ENCODE peak calls at places on chromosomes 1 and 21, in five cellular contexts. One of them, this sample, is unnamed.

GRCh38 chr1:166840309-166841302 is 1.3 kb downstream of the POGK start:
- DNase-seq in K562: peak
- DNase-seq in HCT116: no peak
- DNase-seq in endothelial cell of umbilical vein: peak
- DNase-seq in GM23338: no peak
- DNase-seq in this sample: no peak

GRCh38 chr1:173868266-173869107 is at the start of gene ZBTB37:
- DNase-seq in K562: peak
- DNase-seq in HCT116: peak
- DNase-seq in endothelial cell of umbilical vein: peak
- DNase-seq in GM23338: peak
- DNase-seq in this sample: no peak

GRCh38 chr1:31376374-31377134 is 3.7 kb upstream of the FABP3 start:
- DNase-seq in K562: peak
- DNase-seq in HCT116: no peak
- DNase-seq in endothelial cell of umbilical vein: peak
- DNase-seq in GM23338: peak
- DNase-seq in this sample: no peak

GRCh38 chr1:158285756-158286241 is 3.9 kb upstream of the CD1C start:
- DNase-seq in K562: no peak
- DNase-seq in HCT116: no peak
- DNase-seq in endothelial cell of umbilical vein: peak
- DNase-seq in GM23338: no peak
- DNase-seq in this sample: no peak

GRCh38 chr1:222798111-222798510 is 16.7 kb upstream of the DISP1 start:
- DNase-seq in K562: no peak
- DNase-seq in HCT116: no peak
- DNase-seq in endothelial cell of umbilical vein: peak
- DNase-seq in GM23338: no peak
- DNase-seq in this sample: no peak

GRCh38 chr1:91948501-91949355 is 473 bp upstream of the BRDT start:
- DNase-seq in K562: no peak
- DNase-seq in HCT116: no peak
- DNase-seq in endothelial cell of umbilical vein: no peak
- DNase-seq in GM23338: peak
- DNase-seq in this sample: no peak

GRCh38 chr1:98110674-98111073 is 189.8 kb upstream of the DPYD start:
- DNase-seq in K562: no peak
- DNase-seq in HCT116: no peak
- DNase-seq in endothelial cell of umbilical vein: no peak
- DNase-seq in GM23338: no peak
- DNase-seq in this sample: no peak

GRCh38 chr21:33075128-33075527 is 5.2 kb downstream of the OLIG1 start:
- DNase-seq in K562: no peak
- DNase-seq in HCT116: no peak
- DNase-seq in endothelial cell of umbilical vein: no peak
- DNase-seq in GM23338: peak
- DNase-seq in this sample: no peak

GRCh38 chr1:52365091-52365745 is 787 bp downstream of the CC2D1B start:
- DNase-seq in K562: peak
- DNase-seq in HCT116: no peak
- DNase-seq in endothelial cell of umbilical vein: peak
- DNase-seq in GM23338: peak
- DNase-seq in this sample: no peak

GRCh38 chr21:46003575-46004007 is 22.0 kb downstream of the COL6A1 start:
- DNase-seq in K562: no peak
- DNase-seq in HCT116: no peak
- DNase-seq in endothelial cell of umbilical vein: no peak
- DNase-seq in GM23338: no peak
- DNase-seq in this sample: no peak

GRCh38 chr1:230970432-230970831 is 8.2 kb downstream of the TTC13 start:
- DNase-seq in K562: no peak
- DNase-seq in HCT116: no peak
- DNase-seq in endothelial cell of umbilical vein: no peak
- DNase-seq in GM23338: no peak
- DNase-seq in this sample: no peak
- TF ChIP-seq POLR2AphosphoS5 in K562: no peak
- TF ChIP-seq POLR2AphosphoS5 in HCT116: no peak
- TF ChIP-seq POLR2AphosphoS5 in endothelial cell of umbilical vein: no peak
- TF ChIP-seq POLR2AphosphoS5 in GM23338: no peak
- TF ChIP-seq POLR2AphosphoS5 in this sample: no peak

DNA sequence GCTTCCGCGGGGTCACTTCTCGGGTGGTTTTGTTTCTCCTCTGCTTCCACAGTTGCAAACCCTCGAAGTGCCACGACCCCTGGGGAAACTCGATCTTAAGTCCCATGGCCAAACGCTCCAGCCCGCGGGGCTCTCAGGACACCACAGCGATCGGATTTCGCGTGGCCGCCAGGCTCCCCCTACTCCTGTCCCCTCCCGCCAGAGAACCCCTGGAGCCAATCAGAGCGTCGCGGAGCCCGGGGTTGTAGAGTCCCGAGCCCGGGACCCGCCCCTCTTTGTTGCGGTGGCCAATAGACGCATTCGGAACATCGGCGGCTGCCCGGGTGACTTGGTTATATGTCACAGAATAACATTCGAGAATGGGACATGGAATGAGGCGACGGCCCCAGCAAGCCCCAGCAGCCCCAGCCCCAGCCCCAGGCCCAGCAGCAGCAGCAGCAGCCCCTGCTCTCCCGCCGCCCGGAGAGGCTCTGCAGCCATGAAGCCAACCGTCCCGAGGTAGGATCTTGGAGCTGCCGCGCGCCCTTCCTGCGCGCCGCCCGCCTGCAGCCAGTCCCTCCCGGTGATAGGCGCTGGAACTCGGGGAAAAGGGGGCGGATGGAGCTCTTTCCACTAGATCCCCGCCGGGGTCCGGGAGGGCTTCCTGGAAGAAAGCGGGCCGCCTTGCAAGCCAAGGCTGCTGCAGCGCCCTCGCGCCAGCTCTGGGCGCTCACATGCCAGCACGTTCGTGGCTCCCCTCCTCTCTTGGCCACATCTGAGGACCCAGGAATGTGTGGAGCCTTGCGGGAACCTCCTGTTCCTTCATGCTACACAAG is at the start of gene VASH2:
- DNase-seq in K562: peak
- DNase-seq in HCT116: peak
- DNase-seq in endothelial cell of umbilical vein: peak
- DNase-seq in GM23338: peak
- DNase-seq in this sample: no peak
- TF ChIP-seq EZH2 in K562: no peak
- TF ChIP-seq EZH2 in HCT116: no peak
- TF ChIP-seq EZH2 in endothelial cell of umbilical vein: no peak
- TF ChIP-seq EZH2 in GM23338: no peak
- TF ChIP-seq EZH2 in this sample: no peak

DNA sequence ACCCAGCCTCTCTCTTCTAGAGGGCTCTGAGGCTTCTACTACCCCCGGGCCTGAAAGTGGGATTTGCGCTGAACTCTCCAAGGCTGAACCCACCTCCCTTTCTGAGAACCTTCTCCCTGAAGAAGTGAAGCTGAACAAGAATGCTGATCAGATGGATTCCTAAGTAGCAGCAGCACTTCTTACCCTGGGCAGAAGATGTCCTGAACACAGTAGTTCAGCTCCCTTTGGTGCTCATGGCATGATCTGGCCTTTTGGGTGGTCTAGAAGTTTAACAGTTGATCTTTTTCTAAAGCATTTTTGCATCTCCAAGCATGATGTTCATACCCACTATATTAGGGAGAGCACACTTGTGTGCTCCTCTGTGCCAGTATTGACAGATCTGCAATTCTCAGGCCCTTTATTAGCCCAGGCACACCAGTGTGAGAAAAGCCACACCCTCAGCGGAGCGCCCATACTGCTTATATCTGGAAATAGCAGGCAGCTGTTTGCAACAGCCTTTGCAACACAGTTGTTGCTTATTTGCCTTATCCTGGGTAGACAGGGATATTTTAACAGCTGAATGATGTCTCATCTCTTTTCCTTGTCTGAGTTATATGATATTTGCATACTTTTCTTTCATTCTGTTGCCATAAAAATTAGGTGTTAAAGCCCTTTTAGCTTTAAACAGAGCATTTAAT is 34.2 kb downstream of the CNN3 start:
- DNase-seq in K562: no peak
- DNase-seq in HCT116: no peak
- DNase-seq in endothelial cell of umbilical vein: no peak
- DNase-seq in GM23338: no peak
- DNase-seq in this sample: no peak
- TF ChIP-seq POLR2AphosphoS5 in K562: no peak
- TF ChIP-seq POLR2AphosphoS5 in HCT116: no peak
- TF ChIP-seq POLR2AphosphoS5 in endothelial cell of umbilical vein: no peak
- TF ChIP-seq POLR2AphosphoS5 in GM23338: no peak
- TF ChIP-seq POLR2AphosphoS5 in this sample: no peak

GRCh38 chr1:161258439-161259386 is at the start of gene PCP4L1:
- DNase-seq in K562: no peak
- DNase-seq in HCT116: no peak
- DNase-seq in endothelial cell of umbilical vein: peak
- DNase-seq in GM23338: peak
- DNase-seq in this sample: no peak
- TF ChIP-seq EZH2 in K562: no peak
- TF ChIP-seq EZH2 in HCT116: no peak
- TF ChIP-seq EZH2 in endothelial cell of umbilical vein: peak
- TF ChIP-seq EZH2 in GM23338: no peak
- TF ChIP-seq EZH2 in this sample: peak

GRCh38 chr1:21270086-21270689 is 20.1 kb downstream of the ECE1 start:
- DNase-seq in K562: peak
- DNase-seq in HCT116: peak
- DNase-seq in endothelial cell of umbilical vein: peak
- DNase-seq in GM23338: peak
- DNase-seq in this sample: no peak
- TF ChIP-seq POLR2AphosphoS5 in K562: no peak
- TF ChIP-seq POLR2AphosphoS5 in HCT116: no peak
- TF ChIP-seq POLR2AphosphoS5 in endothelial cell of umbilical vein: no peak
- TF ChIP-seq POLR2AphosphoS5 in GM23338: no peak
- TF ChIP-seq POLR2AphosphoS5 in this sample: no peak

GRCh38 chr1:112501810-112502641 is 6.7 kb upstream of the WNT2B start:
- DNase-seq in K562: peak
- DNase-seq in HCT116: no peak
- DNase-seq in endothelial cell of umbilical vein: peak
- DNase-seq in GM23338: peak
- DNase-seq in this sample: no peak
- TF ChIP-seq EZH2 in K562: peak
- TF ChIP-seq EZH2 in HCT116: no peak
- TF ChIP-seq EZH2 in endothelial cell of umbilical vein: no peak
- TF ChIP-seq EZH2 in GM23338: peak
- TF ChIP-seq EZH2 in this sample: no peak

DNA sequence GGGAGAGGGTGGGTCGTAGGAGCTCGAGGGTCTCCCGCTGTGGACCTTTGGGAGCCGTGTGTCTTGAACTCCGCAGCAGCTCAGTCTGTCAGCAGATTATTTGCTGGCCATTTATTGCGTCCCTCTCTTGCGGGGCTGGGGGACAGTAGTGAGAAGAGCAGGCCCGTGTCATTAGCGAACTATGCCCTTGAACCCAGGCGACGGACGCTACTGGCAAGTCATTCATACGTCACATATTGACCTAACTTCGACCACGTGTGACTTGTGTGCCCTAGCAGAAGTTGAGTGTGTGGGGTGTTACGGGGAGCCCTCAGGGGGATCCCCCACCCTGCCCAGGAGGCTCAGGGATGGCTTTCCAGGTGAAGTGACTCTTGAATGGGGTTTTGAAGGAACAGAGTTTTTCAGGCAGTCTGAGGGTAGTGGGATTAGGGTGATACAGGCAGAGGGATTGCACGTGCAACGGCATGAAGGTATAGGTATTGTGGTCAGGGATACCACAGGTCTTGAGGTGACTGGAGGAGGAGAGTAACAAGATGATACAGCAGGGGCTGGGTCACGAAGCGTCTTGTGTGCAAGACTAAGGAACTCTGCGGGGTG is 13.0 kb downstream of the RCC1 start:
- DNase-seq in K562: peak
- DNase-seq in HCT116: no peak
- DNase-seq in endothelial cell of umbilical vein: no peak
- DNase-seq in GM23338: no peak
- DNase-seq in this sample: no peak
- TF ChIP-seq POLR2AphosphoS5 in K562: peak
- TF ChIP-seq POLR2AphosphoS5 in HCT116: no peak
- TF ChIP-seq POLR2AphosphoS5 in endothelial cell of umbilical vein: no peak
- TF ChIP-seq POLR2AphosphoS5 in GM23338: no peak
- TF ChIP-seq POLR2AphosphoS5 in this sample: no peak

GRCh38 chr1:229558460-229559335 is at the start of gene ABCB10:
- DNase-seq in K562: peak
- DNase-seq in HCT116: peak
- DNase-seq in endothelial cell of umbilical vein: peak
- DNase-seq in GM23338: peak
- DNase-seq in this sample: peak
- TF ChIP-seq EZH2 in K562: no peak
- TF ChIP-seq EZH2 in HCT116: no peak
- TF ChIP-seq EZH2 in endothelial cell of umbilical vein: no peak
- TF ChIP-seq EZH2 in GM23338: no peak
- TF ChIP-seq EZH2 in this sample: no peak

GRCh38 chr1:165452336-165453130 is 7.6 kb upstream of the RXRG start:
- DNase-seq in K562: no peak
- DNase-seq in HCT116: no peak
- DNase-seq in endothelial cell of umbilical vein: no peak
- DNase-seq in GM23338: no peak
- DNase-seq in this sample: no peak
- TF ChIP-seq POLR2AphosphoS5 in K562: no peak
- TF ChIP-seq POLR2AphosphoS5 in HCT116: no peak
- TF ChIP-seq POLR2AphosphoS5 in endothelial cell of umbilical vein: no peak
- TF ChIP-seq POLR2AphosphoS5 in GM23338: no peak
- TF ChIP-seq POLR2AphosphoS5 in this sample: no peak